ENCODE peak calls at places on chromosome 9, in eight cellular contexts. One of them, this sample, is unnamed.

GRCh38 chr9:32991895-32992595 is 9.4 kb downstream of the APTX start:
- DNase-seq in anterior cingulate cortex: no peak
- DNase-seq in astrocyte of the cerebellum: no peak
- DNase-seq in posterior cingulate gyrus: no peak
- DNase-seq in fibroblast of mammary gland: no peak
- DNase-seq in mesenchymal stem cell: no peak
- DNase-seq in B cell: no peak
- DNase-seq in cardiac fibroblast: no peak
- DNase-seq in this sample: no peak

GRCh38 chr9:75552941-75553340 is 337.5 kb upstream of the PCSK5 start:
- DNase-seq in B cell: no peak
- DNase-seq in mesenchymal stem cell: no peak
- DNase-seq in astrocyte of the cerebellum: peak; percentile 37
- DNase-seq in cardiac fibroblast: no peak
- DNase-seq in anterior cingulate cortex: no peak
- DNase-seq in fibroblast of mammary gland: no peak
- DNase-seq in posterior cingulate gyrus: no peak
- DNase-seq in this sample: no peak

GRCh38 chr9:2208465-2208864 is 193.3 kb downstream of the SMARCA2 start:
- DNase-seq in B cell: no peak
- DNase-seq in cardiac fibroblast: no peak
- DNase-seq in mesenchymal stem cell: no peak
- DNase-seq in fibroblast of mammary gland: no peak
- DNase-seq in posterior cingulate gyrus: no peak
- DNase-seq in anterior cingulate cortex: no peak
- DNase-seq in astrocyte of the cerebellum: no peak
- DNase-seq in this sample: no peak

GRCh38 chr9:135978650-135979461 is 17.7 kb upstream of the UBAC1 start:
- DNase-seq in posterior cingulate gyrus: peak; percentile 57
- DNase-seq in anterior cingulate cortex: peak; percentile 42
- DNase-seq in cardiac fibroblast: no peak
- DNase-seq in B cell: peak; percentile 62
- DNase-seq in mesenchymal stem cell: no peak
- DNase-seq in astrocyte of the cerebellum: no peak
- DNase-seq in fibroblast of mammary gland: no peak
- DNase-seq in this sample: no peak

GRCh38 chr9:127700594-127701255 is 6.1 kb upstream of the CFAP157 start:
- DNase-seq in anterior cingulate cortex: no peak
- DNase-seq in mesenchymal stem cell: no peak
- DNase-seq in fibroblast of mammary gland: no peak
- DNase-seq in cardiac fibroblast: no peak
- DNase-seq in B cell: no peak
- DNase-seq in posterior cingulate gyrus: no peak
- DNase-seq in astrocyte of the cerebellum: no peak
- DNase-seq in this sample: no peak

GRCh38 chr9:120532475-120532874 is 47.5 kb downstream of the CDK5RAP2 start:
- DNase-seq in anterior cingulate cortex: no peak
- DNase-seq in posterior cingulate gyrus: no peak
- DNase-seq in fibroblast of mammary gland: peak; percentile 71
- DNase-seq in B cell: no peak
- DNase-seq in cardiac fibroblast: peak; percentile 74
- DNase-seq in mesenchymal stem cell: no peak
- DNase-seq in astrocyte of the cerebellum: no peak
- DNase-seq in this sample: peak; percentile 91

GRCh38 chr9:18980124-18980660 is 52.8 kb downstream of the SAXO1 start:
- DNase-seq in astrocyte of the cerebellum: no peak
- DNase-seq in B cell: no peak
- DNase-seq in fibroblast of mammary gland: peak; percentile 13
- DNase-seq in cardiac fibroblast: no peak
- DNase-seq in mesenchymal stem cell: no peak
- DNase-seq in anterior cingulate cortex: no peak
- DNase-seq in posterior cingulate gyrus: no peak
- DNase-seq in this sample: no peak

GRCh38 chr9:87640385-87640795 is 85.5 kb upstream of the CTSL start:
- DNase-seq in fibroblast of mammary gland: peak; percentile 32
- DNase-seq in B cell: no peak
- DNase-seq in mesenchymal stem cell: no peak
- DNase-seq in anterior cingulate cortex: no peak
- DNase-seq in cardiac fibroblast: peak; percentile 61
- DNase-seq in astrocyte of the cerebellum: peak; percentile 86
- DNase-seq in posterior cingulate gyrus: no peak
- DNase-seq in this sample: no peak